ENCODE peak calls at places on chromosome 15, in eight cellular contexts. One of them, this sample, is unnamed.

GRCh38 chr15:51731549-51732267 is 5.7 kb downstream of the LYSMD2 start:
- DNase-seq in left ventricle myocardium superior: no peak
- DNase-seq in Calu3: peak; percentile 28
- DNase-seq in CD4-positive, alpha-beta memory T cell: peak; percentile 60
- DNase-seq in stimulated activated CD8-positive, alpha-beta memory T cell treated with anti-CD3 and anti-CD28 coated beads, Interleukin-7, amount 100 ng/mL, for 1 hour: no peak
- DNase-seq in T-helper 1 cell: no peak
- DNase-seq in LoVo: peak; percentile 57
- DNase-seq in NCI-H2081: no peak
- DNase-seq in this sample: no peak

GRCh38 chr15:75153565-75154248 is 48.0 kb upstream of the C15orf39 start:
- DNase-seq in left ventricle myocardium superior: no peak
- DNase-seq in CD4-positive, alpha-beta memory T cell: no peak
- DNase-seq in stimulated activated CD8-positive, alpha-beta memory T cell treated with anti-CD3 and anti-CD28 coated beads, Interleukin-7, amount 100 ng/mL, for 1 hour: no peak
- DNase-seq in Calu3: no peak
- DNase-seq in T-helper 1 cell: no peak
- DNase-seq in LoVo: no peak
- DNase-seq in NCI-H2081: no peak
- DNase-seq in this sample: no peak

GRCh38 chr15:38283010-38283409 is 30.4 kb downstream of the SPRED1 start:
- DNase-seq in CD4-positive, alpha-beta memory T cell: no peak
- DNase-seq in NCI-H2081: no peak
- DNase-seq in left ventricle myocardium superior: no peak
- DNase-seq in Calu3: no peak
- DNase-seq in T-helper 1 cell: no peak
- DNase-seq in stimulated activated CD8-positive, alpha-beta memory T cell treated with anti-CD3 and anti-CD28 coated beads, Interleukin-7, amount 100 ng/mL, for 1 hour: no peak
- DNase-seq in LoVo: no peak
- DNase-seq in this sample: no peak

GRCh38 chr15:58327958-58328357 is 103.8 kb upstream of the LIPC start:
- DNase-seq in CD4-positive, alpha-beta memory T cell: no peak
- DNase-seq in T-helper 1 cell: no peak
- DNase-seq in stimulated activated CD8-positive, alpha-beta memory T cell treated with anti-CD3 and anti-CD28 coated beads, Interleukin-7, amount 100 ng/mL, for 1 hour: no peak
- DNase-seq in Calu3: no peak
- DNase-seq in left ventricle myocardium superior: no peak
- DNase-seq in NCI-H2081: no peak
- DNase-seq in LoVo: no peak
- DNase-seq in this sample: no peak

GRCh38 chr15:47551079-47551478 is 166.2 kb upstream of the SEMA6D start:
- DNase-seq in NCI-H2081: peak; percentile 10
- DNase-seq in LoVo: no peak
- DNase-seq in stimulated activated CD8-positive, alpha-beta memory T cell treated with anti-CD3 and anti-CD28 coated beads, Interleukin-7, amount 100 ng/mL, for 1 hour: no peak
- DNase-seq in T-helper 1 cell: no peak
- DNase-seq in left ventricle myocardium superior: no peak
- DNase-seq in Calu3: no peak
- DNase-seq in CD4-positive, alpha-beta memory T cell: no peak
- DNase-seq in this sample: no peak

GRCh38 chr15:82871577-82872484 is 62.4 kb downstream of the WHAMM start:
- DNase-seq in LoVo: no peak
- DNase-seq in CD4-positive, alpha-beta memory T cell: no peak
- DNase-seq in left ventricle myocardium superior: no peak
- DNase-seq in Calu3: no peak
- DNase-seq in stimulated activated CD8-positive, alpha-beta memory T cell treated with anti-CD3 and anti-CD28 coated beads, Interleukin-7, amount 100 ng/mL, for 1 hour: no peak
- DNase-seq in T-helper 1 cell: no peak
- DNase-seq in NCI-H2081: no peak
- DNase-seq in this sample: no peak

GRCh38 chr15:101684384-101684783 is 32.2 kb upstream of the TM2D3 start:
- DNase-seq in stimulated activated CD8-positive, alpha-beta memory T cell treated with anti-CD3 and anti-CD28 coated beads, Interleukin-7, amount 100 ng/mL, for 1 hour: no peak
- DNase-seq in left ventricle myocardium superior: no peak
- DNase-seq in NCI-H2081: no peak
- DNase-seq in T-helper 1 cell: no peak
- DNase-seq in CD4-positive, alpha-beta memory T cell: no peak
- DNase-seq in Calu3: no peak
- DNase-seq in LoVo: no peak
- DNase-seq in this sample: no peak

GRCh38 chr15:52292780-52293392 is 2.7 kb downstream of the MYO5C start:
- DNase-seq in T-helper 1 cell: no peak
- DNase-seq in Calu3: no peak
- DNase-seq in left ventricle myocardium superior: no peak
- DNase-seq in stimulated activated CD8-positive, alpha-beta memory T cell treated with anti-CD3 and anti-CD28 coated beads, Interleukin-7, amount 100 ng/mL, for 1 hour: no peak
- DNase-seq in NCI-H2081: no peak
- DNase-seq in CD4-positive, alpha-beta memory T cell: no peak
- DNase-seq in LoVo: no peak
- DNase-seq in this sample: no peak

GRCh38 chr15:95208988-95209387 is 977.6 kb downstream of the MCTP2 start:
- DNase-seq in left ventricle myocardium superior: no peak
- DNase-seq in LoVo: no peak
- DNase-seq in CD4-positive, alpha-beta memory T cell: no peak
- DNase-seq in stimulated activated CD8-positive, alpha-beta memory T cell treated with anti-CD3 and anti-CD28 coated beads, Interleukin-7, amount 100 ng/mL, for 1 hour: no peak
- DNase-seq in Calu3: no peak
- DNase-seq in NCI-H2081: no peak
- DNase-seq in T-helper 1 cell: no peak
- DNase-seq in this sample: no peak

GRCh38 chr15:25789206-25789605 is 73.9 kb downstream of the ATP10A start:
- DNase-seq in NCI-H2081: no peak
- DNase-seq in stimulated activated CD8-positive, alpha-beta memory T cell treated with anti-CD3 and anti-CD28 coated beads, Interleukin-7, amount 100 ng/mL, for 1 hour: no peak
- DNase-seq in CD4-positive, alpha-beta memory T cell: no peak
- DNase-seq in LoVo: no peak
- DNase-seq in left ventricle myocardium superior: no peak
- DNase-seq in T-helper 1 cell: no peak
- DNase-seq in Calu3: no peak
- DNase-seq in this sample: no peak

GRCh38 chr15:68450192-68450591 is 18.2 kb upstream of the ITGA11 start:
- DNase-seq in left ventricle myocardium superior: peak; percentile 71
- DNase-seq in Calu3: no peak
- DNase-seq in LoVo: no peak
- DNase-seq in stimulated activated CD8-positive, alpha-beta memory T cell treated with anti-CD3 and anti-CD28 coated beads, Interleukin-7, amount 100 ng/mL, for 1 hour: no peak
- DNase-seq in NCI-H2081: no peak
- DNase-seq in T-helper 1 cell: no peak
- DNase-seq in CD4-positive, alpha-beta memory T cell: no peak
- DNase-seq in this sample: no peak

GRCh38 chr15:101153801-101154656 is 97.8 kb downstream of the CHSY1 start:
- DNase-seq in left ventricle myocardium superior: no peak
- DNase-seq in Calu3: no peak
- DNase-seq in LoVo: no peak
- DNase-seq in stimulated activated CD8-positive, alpha-beta memory T cell treated with anti-CD3 and anti-CD28 coated beads, Interleukin-7, amount 100 ng/mL, for 1 hour: no peak
- DNase-seq in NCI-H2081: no peak
- DNase-seq in T-helper 1 cell: no peak
- DNase-seq in CD4-positive, alpha-beta memory T cell: no peak
- DNase-seq in this sample: no peak

GRCh38 chr15:98728811-98729160 is 80.4 kb downstream of the IGF1R start:
- DNase-seq in stimulated activated CD8-positive, alpha-beta memory T cell treated with anti-CD3 and anti-CD28 coated beads, Interleukin-7, amount 100 ng/mL, for 1 hour: no peak
- DNase-seq in LoVo: no peak
- DNase-seq in left ventricle myocardium superior: no peak
- DNase-seq in NCI-H2081: no peak
- DNase-seq in T-helper 1 cell: no peak
- DNase-seq in CD4-positive, alpha-beta memory T cell: no peak
- DNase-seq in Calu3: no peak
- DNase-seq in this sample: no peak

GRCh38 chr15:62362608-62363007 is 197.5 kb upstream of the C2CD4B start:
- DNase-seq in CD4-positive, alpha-beta memory T cell: no peak
- DNase-seq in left ventricle myocardium superior: no peak
- DNase-seq in Calu3: no peak
- DNase-seq in stimulated activated CD8-positive, alpha-beta memory T cell treated with anti-CD3 and anti-CD28 coated beads, Interleukin-7, amount 100 ng/mL, for 1 hour: no peak
- DNase-seq in NCI-H2081: no peak
- DNase-seq in LoVo: no peak
- DNase-seq in T-helper 1 cell: no peak
- DNase-seq in this sample: no peak

GRCh38 chr15:43225201-43225949 is 4.6 kb upstream of the EPB42 start:
- DNase-seq in stimulated activated CD8-positive, alpha-beta memory T cell treated with anti-CD3 and anti-CD28 coated beads, Interleukin-7, amount 100 ng/mL, for 1 hour: peak; percentile 8
- DNase-seq in T-helper 1 cell: no peak
- DNase-seq in NCI-H2081: peak; percentile 5
- DNase-seq in Calu3: peak; percentile 40
- DNase-seq in CD4-positive, alpha-beta memory T cell: peak; percentile 52
- DNase-seq in left ventricle myocardium superior: no peak
- DNase-seq in LoVo: peak; percentile 71
- DNase-seq in this sample: peak; percentile 4

GRCh38 chr15:61917457-61917856 is 142.8 kb downstream of the VPS13C start:
- DNase-seq in T-helper 1 cell: no peak
- DNase-seq in NCI-H2081: no peak
- DNase-seq in stimulated activated CD8-positive, alpha-beta memory T cell treated with anti-CD3 and anti-CD28 coated beads, Interleukin-7, amount 100 ng/mL, for 1 hour: no peak
- DNase-seq in left ventricle myocardium superior: no peak
- DNase-seq in CD4-positive, alpha-beta memory T cell: no peak
- DNase-seq in Calu3: no peak
- DNase-seq in LoVo: no peak
- DNase-seq in this sample: no peak

GRCh38 chr15:74845208-74845568 is 2.2 kb upstream of the ULK3 start:
- DNase-seq in LoVo: no peak
- DNase-seq in left ventricle myocardium superior: no peak
- DNase-seq in NCI-H2081: no peak
- DNase-seq in stimulated activated CD8-positive, alpha-beta memory T cell treated with anti-CD3 and anti-CD28 coated beads, Interleukin-7, amount 100 ng/mL, for 1 hour: peak; percentile 13
- DNase-seq in Calu3: no peak
- DNase-seq in CD4-positive, alpha-beta memory T cell: peak; percentile 59
- DNase-seq in T-helper 1 cell: no peak
- DNase-seq in this sample: no peak

GRCh38 chr15:77027697-77028450 is 32.9 kb downstream of the PSTPIP1 start:
- DNase-seq in stimulated activated CD8-positive, alpha-beta memory T cell treated with anti-CD3 and anti-CD28 coated beads, Interleukin-7, amount 100 ng/mL, for 1 hour: no peak
- DNase-seq in Calu3: no peak
- DNase-seq in CD4-positive, alpha-beta memory T cell: no peak
- DNase-seq in left ventricle myocardium superior: peak; percentile 56
- DNase-seq in NCI-H2081: no peak
- DNase-seq in LoVo: no peak
- DNase-seq in T-helper 1 cell: peak; percentile 2
- DNase-seq in this sample: no peak

GRCh38 chr15:39963806-39964205 is 29.9 kb downstream of the EIF2AK4 start:
- DNase-seq in LoVo: no peak
- DNase-seq in Calu3: no peak
- DNase-seq in CD4-positive, alpha-beta memory T cell: no peak
- DNase-seq in NCI-H2081: no peak
- DNase-seq in T-helper 1 cell: no peak
- DNase-seq in left ventricle myocardium superior: no peak
- DNase-seq in stimulated activated CD8-positive, alpha-beta memory T cell treated with anti-CD3 and anti-CD28 coated beads, Interleukin-7, amount 100 ng/mL, for 1 hour: no peak
- DNase-seq in this sample: no peak

GRCh38 chr15:45328663-45329062 is 49.7 kb downstream of the GATM start:
- DNase-seq in Calu3: no peak
- DNase-seq in T-helper 1 cell: no peak
- DNase-seq in CD4-positive, alpha-beta memory T cell: no peak
- DNase-seq in left ventricle myocardium superior: no peak
- DNase-seq in LoVo: no peak
- DNase-seq in NCI-H2081: no peak
- DNase-seq in stimulated activated CD8-positive, alpha-beta memory T cell treated with anti-CD3 and anti-CD28 coated beads, Interleukin-7, amount 100 ng/mL, for 1 hour: no peak
- DNase-seq in this sample: no peak

GRCh38 chr15:41952003-41952563 is 20.3 kb downstream of the EHD4 start:
- DNase-seq in LoVo: no peak
- DNase-seq in stimulated activated CD8-positive, alpha-beta memory T cell treated with anti-CD3 and anti-CD28 coated beads, Interleukin-7, amount 100 ng/mL, for 1 hour: no peak
- DNase-seq in left ventricle myocardium superior: no peak
- DNase-seq in CD4-positive, alpha-beta memory T cell: no peak
- DNase-seq in NCI-H2081: no peak
- DNase-seq in T-helper 1 cell: no peak
- DNase-seq in Calu3: no peak
- DNase-seq in this sample: no peak

GRCh38 chr15:42150246-42150970 is 6.0 kb downstream of the PLA2G4F start:
- DNase-seq in stimulated activated CD8-positive, alpha-beta memory T cell treated with anti-CD3 and anti-CD28 coated beads, Interleukin-7, amount 100 ng/mL, for 1 hour: no peak
- DNase-seq in T-helper 1 cell: no peak
- DNase-seq in left ventricle myocardium superior: no peak
- DNase-seq in NCI-H2081: no peak
- DNase-seq in LoVo: no peak
- DNase-seq in Calu3: no peak
- DNase-seq in CD4-positive, alpha-beta memory T cell: no peak
- DNase-seq in this sample: no peak

GRCh38 chr15:64892850-64893403 is 18.8 kb upstream of the ANKDD1A start:
- DNase-seq in NCI-H2081: no peak
- DNase-seq in left ventricle myocardium superior: no peak
- DNase-seq in LoVo: no peak
- DNase-seq in stimulated activated CD8-positive, alpha-beta memory T cell treated with anti-CD3 and anti-CD28 coated beads, Interleukin-7, amount 100 ng/mL, for 1 hour: no peak
- DNase-seq in T-helper 1 cell: no peak
- DNase-seq in Calu3: no peak
- DNase-seq in CD4-positive, alpha-beta memory T cell: no peak
- DNase-seq in this sample: no peak

GRCh38 chr15:64772964-64773363 is 2.4 kb downstream of the RBPMS2 start:
- DNase-seq in CD4-positive, alpha-beta memory T cell: no peak
- DNase-seq in LoVo: no peak
- DNase-seq in Calu3: no peak
- DNase-seq in NCI-H2081: no peak
- DNase-seq in stimulated activated CD8-positive, alpha-beta memory T cell treated with anti-CD3 and anti-CD28 coated beads, Interleukin-7, amount 100 ng/mL, for 1 hour: no peak
- DNase-seq in left ventricle myocardium superior: no peak
- DNase-seq in T-helper 1 cell: no peak
- DNase-seq in this sample: no peak

GRCh38 chr15:42577514-42578031 is 2.2 kb downstream of the STARD9 start:
- DNase-seq in Calu3: no peak
- DNase-seq in LoVo: no peak
- DNase-seq in stimulated activated CD8-positive, alpha-beta memory T cell treated with anti-CD3 and anti-CD28 coated beads, Interleukin-7, amount 100 ng/mL, for 1 hour: no peak
- DNase-seq in CD4-positive, alpha-beta memory T cell: no peak
- DNase-seq in NCI-H2081: no peak
- DNase-seq in left ventricle myocardium superior: no peak
- DNase-seq in T-helper 1 cell: no peak
- DNase-seq in this sample: no peak

GRCh38 chr15:24898715-24899278 is 56.0 kb upstream of the SNRPN start:
- DNase-seq in CD4-positive, alpha-beta memory T cell: no peak
- DNase-seq in stimulated activated CD8-positive, alpha-beta memory T cell treated with anti-CD3 and anti-CD28 coated beads, Interleukin-7, amount 100 ng/mL, for 1 hour: no peak
- DNase-seq in LoVo: no peak
- DNase-seq in Calu3: no peak
- DNase-seq in NCI-H2081: no peak
- DNase-seq in left ventricle myocardium superior: no peak
- DNase-seq in T-helper 1 cell: no peak
- DNase-seq in this sample: no peak

GRCh38 chr15:38522922-38523321 is 41.7 kb downstream of the RASGRP1 start:
- DNase-seq in NCI-H2081: no peak
- DNase-seq in left ventricle myocardium superior: no peak
- DNase-seq in LoVo: no peak
- DNase-seq in T-helper 1 cell: no peak
- DNase-seq in Calu3: no peak
- DNase-seq in stimulated activated CD8-positive, alpha-beta memory T cell treated with anti-CD3 and anti-CD28 coated beads, Interleukin-7, amount 100 ng/mL, for 1 hour: no peak
- DNase-seq in CD4-positive, alpha-beta memory T cell: no peak
- DNase-seq in this sample: no peak

GRCh38 chr15:71380345-71380744 is 265.1 kb downstream of the THSD4 start:
- DNase-seq in NCI-H2081: no peak
- DNase-seq in CD4-positive, alpha-beta memory T cell: no peak
- DNase-seq in LoVo: no peak
- DNase-seq in stimulated activated CD8-positive, alpha-beta memory T cell treated with anti-CD3 and anti-CD28 coated beads, Interleukin-7, amount 100 ng/mL, for 1 hour: no peak
- DNase-seq in T-helper 1 cell: no peak
- DNase-seq in left ventricle myocardium superior: no peak
- DNase-seq in Calu3: no peak
- DNase-seq in this sample: no peak

GRCh38 chr15:39363761-39364586 is 216.9 kb upstream of the THBS1 start:
- DNase-seq in Calu3: no peak
- DNase-seq in LoVo: no peak
- DNase-seq in CD4-positive, alpha-beta memory T cell: no peak
- DNase-seq in NCI-H2081: no peak
- DNase-seq in T-helper 1 cell: no peak
- DNase-seq in left ventricle myocardium superior: no peak
- DNase-seq in stimulated activated CD8-positive, alpha-beta memory T cell treated with anti-CD3 and anti-CD28 coated beads, Interleukin-7, amount 100 ng/mL, for 1 hour: no peak
- DNase-seq in this sample: no peak

GRCh38 chr15:25682349-25682748 is 180.8 kb downstream of the ATP10A start:
- DNase-seq in LoVo: no peak
- DNase-seq in stimulated activated CD8-positive, alpha-beta memory T cell treated with anti-CD3 and anti-CD28 coated beads, Interleukin-7, amount 100 ng/mL, for 1 hour: no peak
- DNase-seq in NCI-H2081: no peak
- DNase-seq in Calu3: no peak
- DNase-seq in CD4-positive, alpha-beta memory T cell: no peak
- DNase-seq in T-helper 1 cell: no peak
- DNase-seq in left ventricle myocardium superior: peak; percentile 76
- DNase-seq in this sample: no peak

GRCh38 chr15:87902772-87903388 is 353.7 kb downstream of the NTRK3 start:
- DNase-seq in Calu3: no peak
- DNase-seq in NCI-H2081: no peak
- DNase-seq in CD4-positive, alpha-beta memory T cell: no peak
- DNase-seq in stimulated activated CD8-positive, alpha-beta memory T cell treated with anti-CD3 and anti-CD28 coated beads, Interleukin-7, amount 100 ng/mL, for 1 hour: no peak
- DNase-seq in T-helper 1 cell: no peak
- DNase-seq in LoVo: no peak
- DNase-seq in left ventricle myocardium superior: no peak
- DNase-seq in this sample: no peak

GRCh38 chr15:52362497-52362896 is 66.9 kb upstream of the MYO5C start:
- DNase-seq in NCI-H2081: no peak
- DNase-seq in T-helper 1 cell: no peak
- DNase-seq in Calu3: no peak
- DNase-seq in CD4-positive, alpha-beta memory T cell: no peak
- DNase-seq in left ventricle myocardium superior: no peak
- DNase-seq in stimulated activated CD8-positive, alpha-beta memory T cell treated with anti-CD3 and anti-CD28 coated beads, Interleukin-7, amount 100 ng/mL, for 1 hour: no peak
- DNase-seq in LoVo: no peak
- DNase-seq in this sample: no peak